ENCODE peak calls at places on chromosomes 13 and 19, in ten cellular contexts. P is pancreas; S is stimulated activated CD4-positive, alpha-beta T cell treated with anti-CD3 and anti-CD28 coated beads, Interleukin-4, amount 100 ng/mL, for 1 hour; J is effector CD4-positive, alpha-beta T cell; Q is fibroblast of lung; L is A549; U is nucleus accumbens; B is astrocyte of the spinal cord; D is stimulated activated CD8-positive, alpha-beta memory T cell treated with anti-CD3 and anti-CD28 coated beads, Interleukin-7, amount 100 ng/mL, for 48 hours; T is activated T-cell treated with anti-CD3 and anti-CD28 coated beads, Interleukin-2, amount 50 U/mL, for 1 hour. F is an unnamed sample.

GRCh38 chr13:57630661-57631606 is 610 bp upstream of the PCDH17 start:
- DNase-seq in P (peak), S (peak), J (no peak), Q (peak), L (no peak), U (peak), B (peak), D (no peak), T (peak), F (peak)

GRCh38 chr13:99617474-99618255 is 116.4 kb downstream of the TM9SF2 start:
- DNase-seq in P (no peak), S (peak), J (no peak), Q (peak), L (peak), U (no peak), B (peak), D (no peak), T (peak), F (peak)

GRCh38 chr13:97344250-97345175 is 89.5 kb upstream of the RAP2A start:
- DNase-seq in P (no peak), S (peak), J (peak), Q (peak), L (peak), U (no peak), B (peak), D (peak), T (peak), F (peak)

GRCh38 chr19:23071087-23071511 is 45.7 kb upstream of the ZNF730 start:
- DNase-seq in P (peak), S (no peak), J (no peak), Q (peak), L (no peak), U (no peak), B (peak), D (no peak), T (no peak), F (no peak)

GRCh38 chr19:10260141-10260584 is 8.1 kb downstream of the MRPL4 start:
- DNase-seq in P (no peak), S (peak), J (no peak), Q (peak), L (no peak), U (peak), B (no peak), D (peak), T (no peak), F (no peak)

GRCh38 chr13:19665427-19665859 is 32.0 kb downstream of the MPHOSPH8 start:
- DNase-seq in P (no peak), S (no peak), J (no peak), Q (no peak), L (no peak), U (no peak), B (no peak), D (no peak), T (no peak), F (peak)

GRCh38 chr19:6677924-6678689 is 8.1 kb upstream of the TNFSF14 start:
- DNase-seq in P (no peak), S (peak), J (peak), Q (no peak), L (peak), U (no peak), B (no peak), D (no peak), T (peak), F (no peak)

GRCh38 chr13:28568286-28568685 is 73.4 kb upstream of the FLT1 start:
- DNase-seq in P (peak), S (no peak), J (no peak), Q (peak), L (no peak), U (no peak), B (no peak), D (no peak), T (no peak), F (peak)

GRCh38 chr19:30017172-30017571 is 75.1 kb downstream of the URI1 start:
- DNase-seq in P (no peak), S (no peak), J (no peak), Q (no peak), L (no peak), U (no peak), B (no peak), D (no peak), T (no peak), F (no peak)

GRCh38 chr19:294819-295686 is 3.9 kb upstream of the PLPP2 start:
- DNase-seq in P (peak), S (peak), J (peak), Q (no peak), L (peak), U (no peak), B (no peak), D (peak), T (peak), F (no peak)

GRCh38 chr13:35797946-35798345 is 321.5 kb upstream of the MAB21L1 start:
- DNase-seq in P (no peak), S (no peak), J (no peak), Q (peak), L (no peak), U (no peak), B (no peak), D (no peak), T (no peak), F (no peak)

GRCh38 chr19:35318679-35319448 is 10.1 kb upstream of the CD22 start:
- DNase-seq in P (no peak), S (no peak), J (no peak), Q (peak), L (peak), U (peak), B (peak), D (no peak), T (no peak), F (peak)

GRCh38 chr19:28509079-28509895 is 703.7 kb downstream of the UQCRFS1 start:
- DNase-seq in P (no peak), S (no peak), J (no peak), Q (no peak), L (no peak), U (no peak), B (no peak), D (no peak), T (no peak), F (no peak)

GRCh38 chr19:33373701-33374405 is at the start of gene CEBPG:
- DNase-seq in P (no peak), S (peak), J (peak), Q (peak), L (no peak), U (no peak), B (peak), D (no peak), T (no peak), F (peak)

GRCh38 chr13:108121406-108121805 is 93.9 kb downstream of the LIG4 start:
- DNase-seq in P (no peak), S (no peak), J (no peak), Q (no peak), L (no peak), U (no peak), B (no peak), D (no peak), T (no peak), F (no peak)

GRCh38 chr19:52716578-52716977 is 18.3 kb downstream of the ZNF611 start:
- DNase-seq in P (no peak), S (no peak), J (no peak), Q (no peak), L (no peak), U (no peak), B (no peak), D (no peak), T (no peak), F (no peak)

GRCh38 chr19:7494416-7495098 is 5.7 kb upstream of the PEX11G start:
- DNase-seq in P (peak), S (no peak), J (no peak), Q (peak), L (no peak), U (peak), B (no peak), D (no peak), T (no peak), F (peak)

GRCh38 chr19:46361915-46362314 is 15.0 kb downstream of the PPP5C start:
- DNase-seq in P (no peak), S (no peak), J (no peak), Q (peak), L (no peak), U (no peak), B (peak), D (no peak), T (no peak), F (no peak)

GRCh38 chr13:114285166-114285808 is 3.9 kb downstream of the UPF3A start:
- DNase-seq in P (no peak), S (no peak), J (no peak), Q (peak), L (no peak), U (no peak), B (peak), D (no peak), T (no peak), F (no peak)

GRCh38 chr13:85508683-85509329 is 290.4 kb downstream of the SLITRK6 start:
- DNase-seq in P (peak), S (no peak), J (no peak), Q (peak), L (peak), U (no peak), B (no peak), D (no peak), T (no peak), F (no peak)

GRCh38 chr13:106587787-106588186 is 19.9 kb upstream of the ARGLU1 start:
- DNase-seq in P (no peak), S (no peak), J (no peak), Q (no peak), L (no peak), U (no peak), B (no peak), D (no peak), T (no peak), F (no peak)

GRCh38 chr19:38769635-38770211 is 3.6 kb downstream of the LGALS7 start:
- DNase-seq in P (peak), S (peak), J (peak), Q (peak), L (peak), U (no peak), B (peak), D (peak), T (peak), F (peak)

F was measured in globus pallidus.